ENCODE peak calls at places on chromosome 11, in ten cellular contexts. V is colonic mucosa, U is PC-9, C is natural killer cell, Z is bronchial epithelial cell, F is endothelial cell, P is body of pancreas, O is astrocyte of the spinal cord, S is heart left ventricle, T is HFF-Myc. X is an unnamed sample.

GRCh38 chr11:132632641-132633124 is 899.6 kb downstream of the OPCML start:
- DNase-seq in V (no peak), U (peak), C (no peak), Z (peak), F (no peak), P (peak), O (peak), S (no peak), T (peak), X (no peak)

GRCh38 chr11:72683782-72684200 is 9.6 kb upstream of the PDE2A start:
- DNase-seq in V (peak), U (no peak), C (peak), Z (peak), F (peak), P (peak), O (peak), S (peak), T (no peak), X (peak)

GRCh38 chr11:131713529-131714134 is 343.2 kb downstream of the NTM start:
- DNase-seq in V (no peak), U (no peak), C (no peak), Z (no peak), F (no peak), P (no peak), O (no peak), S (no peak), T (no peak), X (no peak)

GRCh38 chr11:69466039-69466438 is 15.4 kb upstream of the LINC01488 start:
- DNase-seq in V (no peak), U (no peak), C (no peak), Z (peak), F (no peak), P (no peak), O (no peak), S (no peak), T (no peak), X (no peak)

GRCh38 chr11:73326929-73327811 is 19.1 kb downstream of the ARHGEF17 start:
- DNase-seq in V (no peak), U (peak), C (no peak), Z (peak), F (no peak), P (no peak), O (peak), S (no peak), T (peak), X (no peak)

GRCh38 chr11:75740681-75741080 is 23.0 kb downstream of the MOGAT2 start:
- DNase-seq in V (no peak), U (no peak), C (no peak), Z (no peak), F (no peak), P (no peak), O (no peak), S (no peak), T (no peak), X (no peak)

GRCh38 chr11:15720460-15720859 is 605.7 kb downstream of the INSC start:
- DNase-seq in V (no peak), U (no peak), C (no peak), Z (no peak), F (no peak), P (no peak), O (no peak), S (no peak), T (no peak), X (no peak)

GRCh38 chr11:10257478-10257877 is 36.5 kb downstream of the SBF2 start:
- DNase-seq in V (no peak), U (no peak), C (no peak), Z (no peak), F (no peak), P (no peak), O (no peak), S (no peak), T (no peak), X (no peak)

GRCh38 chr11:85725510-85726258 is 39.7 kb upstream of the CCDC89 start:
- DNase-seq in V (no peak), U (peak), C (no peak), Z (peak), F (no peak), P (no peak), O (peak), S (no peak), T (peak), X (no peak)

GRCh38 chr11:75461136-75461535 is 28.1 kb upstream of the KLHL35 start:
- DNase-seq in V (no peak), U (no peak), C (no peak), Z (no peak), F (no peak), P (no peak), O (no peak), S (no peak), T (no peak), X (no peak)

GRCh38 chr11:19751055-19751454 is 38.4 kb downstream of the NAV2 start:
- DNase-seq in V (no peak), U (peak), C (no peak), Z (no peak), F (no peak), P (no peak), O (no peak), S (no peak), T (no peak), X (no peak)

GRCh38 chr11:102010776-102011500 is 36.3 kb upstream of the CFAP300 start:
- DNase-seq in V (peak), U (peak), C (no peak), Z (peak), F (peak), P (peak), O (peak), S (peak), T (peak), X (peak)

GRCh38 chr11:102573851-102574250 is 43.3 kb upstream of the MMP7 start:
- DNase-seq in V (no peak), U (no peak), C (no peak), Z (no peak), F (no peak), P (no peak), O (no peak), S (no peak), T (peak), X (no peak)

GRCh38 chr11:71474771-71475483 is 21.9 kb downstream of the NADSYN1 start:
- DNase-seq in V (no peak), U (no peak), C (no peak), Z (no peak), F (no peak), P (no peak), O (no peak), S (no peak), T (no peak), X (no peak)

GRCh38 chr11:118132385-118133151 is 20.1 kb downstream of the SCN4B start:
- DNase-seq in V (no peak), U (no peak), C (no peak), Z (peak), F (no peak), P (no peak), O (no peak), S (no peak), T (no peak), X (no peak)

GRCh38 chr11:199782-200181 is 6.9 kb downstream of the SCGB1C1 start:
- DNase-seq in V (no peak), U (no peak), C (no peak), Z (no peak), F (no peak), P (no peak), O (no peak), S (peak), T (no peak), X (no peak)

GRCh38 chr11:31815743-31816466 is 4.8 kb upstream of the PAX6 start:
- DNase-seq in V (no peak), U (no peak), C (no peak), Z (no peak), F (no peak), P (no peak), O (no peak), S (no peak), T (no peak), X (no peak)

GRCh38 chr11:26761382-26761781 is 39.5 kb upstream of the SLC5A12 start:
- DNase-seq in V (no peak), U (no peak), C (no peak), Z (peak), F (no peak), P (no peak), O (no peak), S (no peak), T (no peak), X (no peak)
- TF ChIP-seq CTCF in V (no peak), U (no peak), C (no peak), Z (no peak), F (no peak), P (no peak), O (no peak), S (no peak), T (no peak), X (no peak)

DNA sequence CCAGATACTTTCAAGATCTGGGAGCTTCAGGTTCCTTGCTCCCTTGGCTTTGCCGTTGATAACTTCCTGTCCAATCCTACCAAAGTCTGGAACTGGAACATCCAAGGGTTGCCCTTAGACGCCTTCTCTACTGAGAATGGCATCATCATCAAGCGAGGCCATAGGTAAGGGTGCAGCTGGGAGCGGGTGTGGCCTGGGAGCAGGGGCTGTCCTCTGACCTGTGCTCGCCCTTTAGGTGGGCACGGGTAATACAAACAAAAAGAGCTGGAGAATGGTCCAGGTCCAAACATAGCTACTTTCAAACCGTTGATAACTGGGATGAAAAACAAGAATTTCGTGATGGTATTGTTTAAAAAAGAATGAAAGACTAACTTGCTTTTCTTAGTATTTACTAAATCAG is 25.0 kb downstream of the CASP12 start:
- DNase-seq in V (no peak), U (no peak), C (no peak), Z (no peak), F (no peak), P (no peak), O (no peak), S (no peak), T (no peak), X (peak)
- TF ChIP-seq CTCF in V (no peak), U (peak), C (no peak), Z (no peak), F (no peak), P (no peak), O (peak), S (no peak), T (peak), X (no peak)

DNA sequence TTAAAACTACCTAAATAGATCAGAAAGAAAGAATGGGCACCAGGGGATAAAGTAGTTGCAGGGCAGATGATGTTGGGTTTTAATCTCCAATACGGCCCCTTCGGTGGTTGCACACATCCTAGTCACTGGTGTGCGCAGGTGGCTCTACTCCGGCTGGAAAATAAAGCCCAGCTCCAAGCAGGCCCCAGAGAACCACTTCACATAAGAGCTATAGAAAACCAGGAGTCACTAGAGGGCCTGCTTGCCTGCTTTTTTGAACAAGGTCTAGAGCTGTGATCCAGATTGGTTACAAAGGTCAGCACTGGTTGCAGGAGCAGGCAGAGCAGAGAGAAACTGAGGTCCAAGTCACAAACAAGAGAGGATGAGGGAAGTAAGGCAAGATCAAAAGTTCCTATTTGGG is 41.5 kb upstream of the MS4A8 start:
- DNase-seq in V (peak), U (no peak), C (no peak), Z (no peak), F (no peak), P (peak), O (no peak), S (no peak), T (no peak), X (no peak)
- TF ChIP-seq CTCF in V (no peak), U (no peak), C (no peak), Z (no peak), F (no peak), P (peak), O (no peak), S (no peak), T (no peak), X (no peak)

DNA sequence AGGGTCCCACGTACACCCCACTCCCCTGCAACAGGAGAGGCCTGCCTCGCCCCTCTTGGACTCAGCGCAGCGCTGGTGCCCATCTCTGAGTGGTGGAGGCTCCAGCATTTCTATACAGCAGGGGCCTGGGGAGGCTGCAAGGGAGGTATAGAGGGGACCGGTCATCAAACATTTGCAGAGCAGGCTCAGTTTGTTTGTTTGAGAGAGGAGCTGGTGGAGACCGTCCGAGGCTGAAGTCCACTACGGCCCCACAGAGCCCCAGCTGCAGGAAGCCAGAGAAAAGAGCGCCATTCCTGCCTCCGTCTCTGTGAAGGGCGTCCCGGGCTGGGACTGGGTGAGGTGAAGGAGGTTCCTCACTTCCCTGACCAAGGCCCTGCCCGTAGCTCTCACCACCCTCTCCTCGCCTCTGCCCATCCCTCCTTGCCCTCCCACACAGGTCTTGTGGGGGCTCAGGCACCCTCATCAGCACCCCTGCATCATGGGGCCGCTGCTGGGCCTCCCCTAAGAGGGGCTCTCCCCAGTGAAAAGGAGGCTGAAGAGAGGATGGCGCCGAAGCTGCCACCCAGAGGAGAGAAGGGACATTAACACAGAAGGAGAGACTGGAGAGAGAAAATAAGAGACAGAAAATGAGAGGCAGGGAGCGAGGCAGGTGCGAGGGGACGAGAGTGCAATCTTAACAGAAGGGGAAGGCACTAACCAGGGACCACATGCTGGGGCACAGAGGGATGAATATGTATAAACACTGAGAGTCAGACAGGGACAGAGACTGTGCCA is 24.6 kb downstream of the RPUSD4 start:
- DNase-seq in V (no peak), U (no peak), C (no peak), Z (no peak), F (no peak), P (no peak), O (no peak), S (no peak), T (no peak), X (no peak)
- TF ChIP-seq CTCF in V (no peak), U (no peak), C (no peak), Z (no peak), F (no peak), P (no peak), O (peak), S (no peak), T (no peak), X (no peak)

DNA sequence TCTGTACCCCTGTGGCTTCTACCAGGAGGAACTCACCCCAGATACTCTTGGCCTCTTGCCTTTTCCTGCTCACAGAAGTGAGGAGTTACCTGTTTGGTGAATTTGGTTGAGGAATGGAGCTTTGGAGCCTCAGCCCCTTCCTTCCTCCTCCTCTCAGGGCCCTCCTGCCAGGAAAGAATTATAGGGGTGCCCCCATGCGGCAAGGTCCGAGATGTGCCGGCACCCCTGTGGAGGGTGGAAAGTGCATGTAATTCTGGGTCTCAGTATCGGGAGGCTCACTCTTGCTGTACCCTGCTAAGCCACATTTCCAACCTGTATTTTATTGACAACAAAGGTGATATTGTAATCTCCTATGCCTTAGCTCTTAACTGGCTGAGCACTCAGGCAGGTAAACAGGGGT is 13.7 kb upstream of the IGSF22 start:
- DNase-seq in V (no peak), U (no peak), C (no peak), Z (no peak), F (no peak), P (no peak), O (no peak), S (no peak), T (no peak), X (peak)
- TF ChIP-seq CTCF in V (no peak), U (peak), C (no peak), Z (no peak), F (no peak), P (no peak), O (no peak), S (no peak), T (no peak), X (no peak)

GRCh38 chr11:122646549-122647340 is 8.8 kb upstream of the UBASH3B start:
- DNase-seq in V (no peak), U (peak), C (no peak), Z (peak), F (no peak), P (no peak), O (peak), S (no peak), T (no peak), X (no peak)
- TF ChIP-seq CTCF in V (no peak), U (no peak), C (no peak), Z (no peak), F (no peak), P (no peak), O (no peak), S (no peak), T (no peak), X (no peak)

GRCh38 chr11:64249563-64250405 is 1.5 kb upstream of the PLCB3 start:
- DNase-seq in V (no peak), U (no peak), C (no peak), Z (no peak), F (no peak), P (no peak), O (no peak), S (no peak), T (no peak), X (no peak)
- TF ChIP-seq CTCF in V (no peak), U (no peak), C (no peak), Z (no peak), F (no peak), P (no peak), O (no peak), S (no peak), T (no peak), X (no peak)

DNA sequence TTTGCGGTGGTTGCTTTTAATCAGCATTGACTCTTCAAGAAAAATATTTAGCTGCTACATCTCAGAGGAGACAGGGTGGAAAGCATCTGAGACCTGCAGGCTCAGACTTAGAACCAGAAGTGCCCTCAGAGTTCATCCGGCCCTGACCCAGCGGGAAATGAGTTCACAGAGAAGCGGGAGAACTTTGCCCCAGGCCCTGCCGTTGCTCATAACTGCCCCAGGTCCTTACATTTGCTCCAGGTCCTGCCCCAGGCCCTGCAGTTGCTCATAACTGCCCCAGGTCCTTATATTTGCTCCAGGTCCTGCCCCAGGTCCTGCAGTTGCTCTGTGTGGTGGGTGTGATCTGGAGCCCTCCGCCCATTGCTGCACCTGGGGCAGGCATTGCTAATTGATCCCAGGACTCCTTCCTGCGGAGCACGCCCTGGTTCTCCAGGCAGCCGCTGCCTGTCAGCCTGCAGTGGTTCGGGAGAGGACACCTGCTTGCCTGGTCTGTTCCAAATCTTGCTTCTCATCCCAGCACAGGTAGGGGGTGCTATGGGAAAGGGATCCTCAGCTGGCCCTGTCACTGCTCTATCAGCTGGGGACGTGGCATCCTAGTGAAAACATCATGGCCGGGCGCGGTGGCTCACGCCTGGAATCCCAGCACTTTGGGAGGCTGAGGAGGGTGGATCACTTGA is 58.1 kb upstream of the PPP6R3 start:
- DNase-seq in V (no peak), U (no peak), C (no peak), Z (no peak), F (no peak), P (no peak), O (no peak), S (no peak), T (no peak), X (no peak)
- TF ChIP-seq CTCF in V (no peak), U (no peak), C (no peak), Z (no peak), F (no peak), P (no peak), O (no peak), S (no peak), T (no peak), X (no peak)

X was measured in Calu3.